ENCODE peak calls at places on chromosomes 4 and X, in five cellular contexts. Q, M, P, Y and L are unnamed samples.

GRCh38 chrX:46125139-46125538 is 420.1 kb downstream of the ZNF674 start:
- DNase-seq in Q (no peak), M (no peak), P (no peak), Y (no peak), L (no peak)

GRCh38 chrX:71103110-71103983 is 3.2 kb downstream of the CXorf65 start:
- DNase-seq in Q (peak; percentile 63), M (no peak), P (no peak), Y (no peak), L (peak; percentile 98)

GRCh38 chr4:140633154-140633553 is 64.4 kb upstream of the UCP1 start:
- DNase-seq in Q (no peak), M (no peak), P (no peak), Y (no peak), L (no peak)

GRCh38 chr4:169314906-169315305 is 44.1 kb upstream of the SH3RF1 start:
- DNase-seq in Q (peak; percentile 84), M (peak; percentile 84), P (peak; percentile 31), Y (no peak), L (peak; percentile 66)

GRCh38 chr4:15675363-15675762 is 6.3 kb upstream of the FAM200B start:
- DNase-seq in Q (peak; percentile 47), M (no peak), P (no peak), Y (no peak), L (no peak)

GRCh38 chr4:110850461-110851447 is 227.9 kb upstream of the PITX2 start:
- DNase-seq in Q (no peak), M (peak; percentile 69), P (no peak), Y (peak; percentile 34), L (peak; percentile 89)

GRCh38 chrX:120468071-120468470 is 1.0 kb downstream of the LAMP2 start:
- DNase-seq in Q (no peak), M (no peak), P (no peak), Y (no peak), L (no peak)

GRCh38 chrX:124863303-124863702 is 456.4 kb upstream of the TEX13C start:
- DNase-seq in Q (no peak), M (no peak), P (no peak), Y (no peak), L (peak; percentile 13)

GRCh38 chrX:135295238-135295943 is 13.9 kb upstream of the ETDC start:
- DNase-seq in Q (peak; percentile 72), M (peak; percentile 52), P (no peak), Y (peak; percentile 42), L (no peak)

GRCh38 chr4:579543-580175 is 3.6 kb upstream of the TMEM271 start:
- DNase-seq in Q (no peak), M (no peak), P (no peak), Y (no peak), L (peak; percentile 30)

GRCh38 chr4:125735107-125735506 is 420.4 kb downstream of the FAT4 start:
- DNase-seq in Q (no peak), M (no peak), P (peak; percentile 31), Y (peak; percentile 87), L (peak; percentile 59)
- H3K27ac ChIP-seq in Q (no peak overlapping the region), M (no peak overlapping the region), P (peak overlapping the region; percentile 68), Y (no peak overlapping the region), L (peak overlapping the region; percentile 29)

GRCh38 chr4:102317459-102317858 is 27.8 kb downstream of the SLC39A8 start:
- DNase-seq in Q (no peak), M (no peak), P (no peak), Y (no peak), L (no peak)
- H3K4me1 ChIP-seq in Q (no peaks in the 10 kb centered on the region), M (no peaks in the 10 kb centered on the region), P (no peaks in the 10 kb centered on the region), Y (peaks cover 18% of the 10 kb centered on the region), L (peaks cover 13% of the 10 kb centered on the region)

GRCh38 chr4:143207555-143207954 is 22.8 kb downstream of the USP38 start:
- DNase-seq in Q (no peak), M (no peak), P (no peak), Y (peak; percentile 45), L (no peak)
- H3K4me3 ChIP-seq in Q (no peak overlapping the region), M (no peak overlapping the region), P (no peak overlapping the region), Y (no peak overlapping the region), L (no peak overlapping the region)

GRCh38 chrX:17854521-17854920 is 6.6 kb downstream of the RAI2 start:
- DNase-seq in Q (no peak), M (no peak), P (no peak), Y (no peak), L (no peak)
- H3K27ac ChIP-seq in Q (no peak overlapping the region), M (no peak overlapping the region), P (no peak overlapping the region), Y (no peak overlapping the region), L (no peak overlapping the region)

GRCh38 chr4:7041246-7041645 is 1.9 kb upstream of the TADA2B start:
- DNase-seq in Q (no peak), M (peak; percentile 13), P (no peak), Y (no peak), L (no peak)

GRCh38 chr4:7043521-7044414 is 596 bp downstream of the TADA2B start:
- DNase-seq in Q (peak; percentile 77), M (peak; percentile 81), P (peak; percentile 49), Y (peak; percentile 51), L (peak; percentile 58)

GRCh38 chr4:7041851-7042696 is 1.1 kb upstream of the TADA2B start:
- DNase-seq in Q (peak; percentile 87), M (peak; percentile 79), P (no peak), Y (no peak), L (peak; percentile 61)

GRCh38 chr4:7044415-7044930 is 1.3 kb downstream of the TADA2B start:
- DNase-seq in Q (no peak), M (no peak), P (no peak), Y (no peak), L (no peak)

GRCh38 chr4:7042697-7043464 is at the start of gene TADA2B:
- DNase-seq in Q (peak; percentile 99), M (peak; percentile 99), P (peak; percentile 94), Y (peak; percentile 99), L (peak; percentile 98)
- H3K4me1 ChIP-seq in Q (peaks cover 45% of the 10 kb centered on the region), M (peaks cover 49% of the 10 kb centered on the region), P (peaks cover 8% of the 10 kb centered on the region), Y (peaks cover 22% of the 10 kb centered on the region), L (peaks cover 5% of the 10 kb centered on the region)

GRCh38 chrX:41932885-41933284 is 9.5 kb upstream of the CASK start:
- DNase-seq in Q (no peak), M (no peak), P (no peak), Y (no peak), L (no peak)
- H3K4me3 ChIP-seq in Q (no peak overlapping the region), M (no peak overlapping the region), P (no peak overlapping the region), Y (no peak overlapping the region), L (no peak overlapping the region)

GRCh38 chr4:1939664-1940509 is 68.7 kb downstream of the NSD2 start:
- DNase-seq in Q (no peak), M (no peak), P (no peak), Y (no peak), L (no peak)
- H3K27ac ChIP-seq in Q (no peak overlapping the region), M (no peak overlapping the region), P (no peak overlapping the region), Y (no peak overlapping the region), L (no peak overlapping the region)

GRCh38 chr4:1809754-1810502 is 16.8 kb downstream of the FGFR3 start:
- DNase-seq in Q (peak; percentile 83), M (peak; percentile 76), P (peak; percentile 69), Y (peak; percentile 73), L (peak; percentile 80)

GRCh38 chr4:1812720-1813119 is 19.6 kb downstream of the FGFR3 start:
- DNase-seq in Q (peak; percentile 54), M (no peak), P (no peak), Y (no peak), L (no peak)

GRCh38 chr4:1808396-1808795 is 15.3 kb downstream of the FGFR3 start:
- DNase-seq in Q (no peak), M (no peak), P (no peak), Y (no peak), L (no peak)

GRCh38 chr4:1808851-1809753 is 16.0 kb downstream of the FGFR3 start:
- DNase-seq in Q (no peak), M (peak; percentile 51), P (no peak), Y (no peak), L (no peak)

GRCh38 chr4:1810765-1811164 is 17.7 kb downstream of the FGFR3 start:
- DNase-seq in Q (peak; percentile 53), M (no peak), P (no peak), Y (no peak), L (no peak)
- H3K4me1 ChIP-seq in Q (no peaks in the 10 kb centered on the region), M (no peaks in the 10 kb centered on the region), P (no peaks in the 10 kb centered on the region), Y (no peaks in the 10 kb centered on the region), L (no peaks in the 10 kb centered on the region)

GRCh38 chr4:152606800-152607577 is 71.1 kb upstream of the FBXW7 start:
- DNase-seq in Q (no peak), M (no peak), P (no peak), Y (no peak), L (peak; percentile 28)

GRCh38 chr4:152605031-152605430 is 69.1 kb upstream of the FBXW7 start:
- DNase-seq in Q (no peak), M (no peak), P (no peak), Y (peak; percentile 33), L (no peak)

GRCh38 chr4:152609460-152609859 is 70.3 kb downstream of the TMEM154 start:
- DNase-seq in Q (no peak), M (no peak), P (no peak), Y (no peak), L (no peak)

GRCh38 chr4:152605641-152606304 is 69.9 kb upstream of the FBXW7 start:
- DNase-seq in Q (no peak), M (no peak), P (no peak), Y (peak; percentile 15), L (peak; percentile 63)
- H3K4me3 ChIP-seq in Q (no peak overlapping the region), M (no peak overlapping the region), P (no peak overlapping the region), Y (no peak overlapping the region), L (no peak overlapping the region)

GRCh38 chr4:79857811-79858210 is 215.2 kb downstream of the ANTXR2 start:
- DNase-seq in Q (no peak), M (no peak), P (no peak), Y (no peak), L (no peak)
- H3K27ac ChIP-seq in Q (no peak overlapping the region), M (no peak overlapping the region), P (no peak overlapping the region), Y (no peak overlapping the region), L (no peak overlapping the region)